ENCODE peak calls at places on chromosomes 4 and X, in eight cellular contexts. W is amygdala; P is NCI-H1092 treated with DMSO at 0.1 percent for 48 hours; E is astrocyte of the spinal cord; C is mesenteric fat pad; Y is WTC11; Z is stimulated activated CD4-positive, alpha-beta T cell treated with anti-CD3 and anti-CD28 coated beads, Interleukin-1b, Interleukin-23, amount 100 ng/mL, for 1 hour; T is IMR-90. B is an unnamed sample.

GRCh38 chrX:155259752-155260151 is 4.5 kb downstream of the RAB39B start:
- DNase-seq in W (no peak), P (no peak), E (no peak), C (no peak), Y (no peak), Z (no peak), T (no peak), B (no peak)

GRCh38 chrX:11532291-11533075 is 133.2 kb downstream of the ARHGAP6 start:
- DNase-seq in W (no peak), P (no peak), E (no peak), C (no peak), Y (peak; percentile 8), Z (no peak), T (peak; percentile 9), B (no peak)

GRCh38 chrX:8803326-8803725 is 2.1 kb upstream of the FAM9A start:
- DNase-seq in W (no peak), P (no peak), E (no peak), C (no peak), Y (no peak), Z (no peak), T (no peak), B (no peak)

GRCh38 chr4:52996261-52997131 is 134.4 kb downstream of the RASL11B start:
- DNase-seq in W (no peak), P (no peak), E (peak; percentile 49), C (no peak), Y (no peak), Z (no peak), T (peak; percentile 67), B (no peak)

GRCh38 chr4:145887241-145887964 is 51.2 kb downstream of the ZNF827 start:
- DNase-seq in W (peak; percentile 22), P (no peak), E (peak; percentile 77), C (no peak), Y (no peak), Z (no peak), T (peak; percentile 75), B (no peak)

GRCh38 chrX:132114607-132115006 is 13.2 kb downstream of the FRMD7 start:
- DNase-seq in W (no peak), P (no peak), E (no peak), C (no peak), Y (no peak), Z (no peak), T (no peak), B (no peak)

GRCh38 chrX:76550016-76550415 is 122.5 kb downstream of the MAGEE1 start:
- DNase-seq in W (no peak), P (no peak), E (no peak), C (no peak), Y (no peak), Z (no peak), T (no peak), B (no peak)

GRCh38 chr4:53507058-53507457 is 84.2 kb downstream of the LNX1 start:
- DNase-seq in W (no peak), P (no peak), E (no peak), C (no peak), Y (no peak), Z (no peak), T (no peak), B (no peak)

GRCh38 chrX:47241201-47242011 is 8.6 kb downstream of the USP11 start:
- DNase-seq in W (no peak), P (no peak), E (no peak), C (peak; percentile 69), Y (no peak), Z (no peak), T (no peak), B (no peak)

GRCh38 chrX:119488749-119489148 is 20.5 kb downstream of the SLC25A5 start:
- DNase-seq in W (peak; percentile 64), P (peak; percentile 51), E (peak; percentile 46), C (peak; percentile 81), Y (peak; percentile 36), Z (no peak), T (peak; percentile 51), B (no peak)